ENCODE peak calls at places on chromosomes 13 and 19, in four cellular contexts. P, K, B and U are unnamed samples.

GRCh38 chr13:93690139-93690538 is 463.5 kb downstream of the GPC6 start:
- DNase-seq in P (peak; percentile 0), K (peak; percentile 15), B (peak; percentile 75), U (peak; percentile 4)

GRCh38 chr13:33745370-33746324 is 72.3 kb upstream of the RFC3 start:
- DNase-seq in P (no peak), K (no peak), B (no peak), U (peak; percentile 78)

GRCh38 chr19:24000656-24001055 is 86.0 kb downstream of the ZNF726 start:
- DNase-seq in P (no peak), K (no peak), B (no peak), U (no peak)

GRCh38 chr19:1026189-1027019 is at the start of gene CNN2:
- DNase-seq in P (peak; percentile 86), K (peak; percentile 78), B (peak; percentile 95), U (peak; percentile 84)

GRCh38 chr19:37136118-37136517 is 36.4 kb downstream of the ZNF585A start:
- DNase-seq in P (no peak), K (no peak), B (no peak), U (no peak)

GRCh38 chr13:73618275-73618865 is 515.8 kb downstream of the KLF12 start:
- DNase-seq in P (no peak), K (no peak), B (no peak), U (no peak)

GRCh38 chr19:35760711-35761349 is 2.9 kb downstream of the PROSER3 start:
- DNase-seq in P (no peak), K (no peak), B (no peak), U (no peak)

GRCh38 chr13:47621931-47622330 is 379.1 kb downstream of the SUCLA2 start:
- DNase-seq in P (no peak), K (no peak), B (no peak), U (no peak)

GRCh38 chr13:105273665-105274222 is 1261.7 kb downstream of the EFNB2 start:
- DNase-seq in P (no peak), K (no peak), B (no peak), U (no peak)

GRCh38 chr19:9834302-9834725 is 804 bp upstream of the PIN1 start:
- DNase-seq in P (no peak), K (no peak), B (no peak), U (no peak)

GRCh38 chr19:9836021-9836420 is 903 bp downstream of the PIN1 start:
- DNase-seq in P (peak; percentile 45), K (peak; percentile 51), B (peak; percentile 4), U (peak; percentile 18)

GRCh38 chr19:9838324-9838723 is 3.2 kb downstream of the PIN1 start:
- DNase-seq in P (no peak), K (no peak), B (no peak), U (no peak)

GRCh38 chr19:9834726-9835506 is at the start of gene PIN1:
- DNase-seq in P (peak; percentile 99), K (peak; percentile 98), B (peak; percentile 100), U (peak; percentile 99)

GRCh38 chr19:9835507-9835949 is 410 bp downstream of the PIN1 start:
- DNase-seq in P (no peak), K (no peak), B (no peak), U (no peak)
- H3K4me3 ChIP-seq in P (peak overlapping the region; percentile 96), K (peak overlapping the region; percentile 89), B (peak overlapping the region; percentile 86), U (peak overlapping the region; percentile 82)

GRCh38 chr13:83211301-83211700 is 671.0 kb downstream of the SLITRK1 start:
- DNase-seq in P (no peak), K (peak; percentile 67), B (no peak), U (no peak)

GRCh38 chr13:83216521-83217245 is 665.6 kb downstream of the SLITRK1 start:
- DNase-seq in P (no peak), K (peak; percentile 37), B (no peak), U (no peak)

GRCh38 chr13:83214452-83214851 is 667.8 kb downstream of the SLITRK1 start:
- DNase-seq in P (no peak), K (no peak), B (no peak), U (no peak)

GRCh38 chr13:83219832-83220231 is 662.4 kb downstream of the SLITRK1 start:
- DNase-seq in P (no peak), K (no peak), B (no peak), U (no peak)

GRCh38 chr13:83215627-83216026 is 666.6 kb downstream of the SLITRK1 start:
- DNase-seq in P (no peak), K (peak; percentile 76), B (no peak), U (no peak)
- TF ChIP-seq CTCF in P (no peak), K (no peak), B (no peak), U (no peak)

GRCh38 chr19:6490134-6490533 is 8.5 kb upstream of the DENND1C start:
- DNase-seq in P (no peak), K (no peak), B (no peak), U (no peak)

GRCh38 chr19:6494438-6495036 is 7.6 kb downstream of the TUBB4A start:
- DNase-seq in P (no peak), K (no peak), B (no peak), U (no peak)

GRCh38 chr19:6491802-6492592 is 10.1 kb downstream of the TUBB4A start:
- DNase-seq in P (no peak), K (no peak), B (no peak), U (no peak)

GRCh38 chr19:6484831-6485230 is 3.2 kb upstream of the DENND1C start:
- DNase-seq in P (no peak), K (no peak), B (no peak), U (no peak)

DNA sequence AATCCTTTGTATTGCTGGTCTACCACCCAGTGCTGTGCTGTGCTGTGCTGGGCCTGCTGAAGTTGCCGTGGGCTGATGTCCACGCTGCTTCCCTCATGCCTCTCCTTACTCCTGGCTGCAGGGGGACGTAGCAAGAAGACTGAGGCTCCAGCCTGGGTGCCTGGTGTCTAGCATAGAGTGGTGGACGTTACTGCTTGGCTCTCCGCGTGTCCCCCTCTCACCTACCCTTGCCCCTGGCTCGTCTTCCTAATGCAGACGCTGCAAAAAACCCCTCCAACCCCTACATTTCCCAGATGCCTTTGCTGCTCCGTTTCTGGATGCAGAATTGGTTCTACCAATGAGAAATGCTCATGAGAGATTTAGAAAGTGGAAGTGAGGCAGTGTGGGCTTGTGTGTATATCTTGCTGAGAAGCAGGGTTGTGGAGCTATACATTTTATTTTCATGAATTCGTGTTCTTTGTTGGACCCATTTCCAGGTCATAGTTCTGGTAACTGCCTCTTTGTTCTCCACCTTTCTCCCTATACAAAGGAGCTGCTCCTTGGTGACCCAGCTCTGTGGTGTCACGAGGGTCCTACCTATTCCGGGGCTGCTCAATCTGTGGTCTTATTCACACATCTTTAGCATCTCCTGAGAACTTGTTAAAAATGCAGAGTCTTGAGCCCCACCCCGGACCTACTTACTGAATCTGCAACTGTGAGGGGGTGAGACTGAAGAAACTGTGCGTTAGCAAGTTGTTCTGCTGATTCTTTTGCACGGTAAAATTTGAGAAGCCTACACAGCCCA is 7.9 kb upstream of the DENND1C start:
- DNase-seq in P (no peak), K (no peak), B (no peak), U (peak; percentile 83)
- H3K4me3 ChIP-seq in P (no peak overlapping the region), K (no peak overlapping the region), B (no peak overlapping the region), U (peak overlapping the region; percentile 87)

DNA sequence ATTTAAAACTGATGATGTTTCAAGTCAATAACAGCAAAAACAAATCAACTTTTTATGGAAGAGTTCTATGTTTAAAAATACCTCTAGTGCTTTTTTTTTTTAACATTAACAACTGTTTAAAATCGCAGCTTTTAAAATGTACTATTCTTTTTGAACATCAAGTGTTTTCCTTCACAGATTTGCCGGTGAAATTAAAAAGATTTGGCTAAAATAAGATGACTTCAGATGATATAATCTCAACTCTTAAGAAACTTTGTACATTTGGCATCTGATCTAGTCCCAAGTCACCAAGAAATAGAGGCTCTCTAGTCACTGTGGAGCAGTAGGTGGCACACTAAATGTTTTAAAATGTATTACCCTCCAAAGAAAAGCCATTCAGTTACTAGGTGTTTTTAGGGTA is 5.0 kb downstream of the POU4F1 start:
- DNase-seq in P (no peak), K (no peak), B (no peak), U (no peak)
- TF ChIP-seq CTCF in P (no peak), K (no peak), B (no peak), U (no peak)